ENCODE peak calls at places on chromosome 20, in six cellular contexts. Z, L, T, M, B and Y are unnamed samples. For H3K4me1, the result is how much of the 10 kb centered on the place peaks cover.

GRCh38 chr20:45306431-45306982 is at the start of gene RBPJL:
- DNase-seq in Z (no peak), L (no peak), T (no peak), M (no peak), B (no peak), Y (peak)

GRCh38 chr20:10519361-10520048 is 84.4 kb downstream of the SLX4IP start:
- DNase-seq in Z (no peak), L (no peak), T (no peak), M (peak), B (no peak), Y (no peak)

GRCh38 chr20:36830791-36831691 is 44.9 kb upstream of the TLDC2 start:
- DNase-seq in Z (peak), L (no peak), T (peak), M (peak), B (no peak), Y (peak)

GRCh38 chr20:10961651-10962288 is 288.0 kb upstream of the JAG1 start:
- DNase-seq in Z (no peak), L (no peak), T (no peak), M (peak), B (no peak), Y (no peak)

GRCh38 chr20:62354031-62354808 is 12.9 kb downstream of the LAMA5 start:
- DNase-seq in Z (no peak), L (no peak), T (no peak), M (no peak), B (no peak), Y (no peak)

GRCh38 chr20:25005220-25005619 is 12.7 kb upstream of the APMAP start:
- DNase-seq in Z (no peak), L (peak), T (no peak), M (peak), B (no peak), Y (no peak)

GRCh38 chr20:58583586-58583985 is 67.5 kb upstream of the STX16 start:
- DNase-seq in Z (no peak), L (no peak), T (no peak), M (no peak), B (no peak), Y (no peak)

GRCh38 chr20:24296477-24297380 is 172.7 kb upstream of the SYNDIG1 start:
- DNase-seq in Z (no peak), L (no peak), T (no peak), M (no peak), B (no peak), Y (no peak)

GRCh38 chr20:59042151-59042795 is at the start of gene PRELID3B:
- DNase-seq in Z (peak), L (no peak), T (peak), M (peak), B (peak), Y (no peak)

DNA sequence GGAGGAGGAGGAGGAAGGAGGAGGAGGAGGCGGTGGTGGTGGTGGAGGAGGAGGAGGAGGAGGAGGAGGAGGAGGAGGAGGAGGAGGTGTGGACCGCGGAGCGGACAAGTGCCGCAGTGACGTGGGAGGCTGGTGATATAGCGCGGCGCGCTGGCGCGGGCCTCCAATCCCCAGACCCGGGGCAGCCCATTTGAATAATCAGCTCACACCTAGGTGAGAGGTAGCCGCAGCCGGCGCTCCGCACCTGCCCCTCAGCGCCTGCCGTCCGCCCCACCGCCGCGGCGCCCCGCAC is 204 bp upstream of the FOXA2 start:
- DNase-seq in Z (no peak), L (no peak), T (no peak), M (peak), B (no peak), Y (no peak)
- H3K27ac ChIP-seq in Z (no peak), L (peak), T (no peak), M (no peak), B (no peak), Y (no peak)

DNA sequence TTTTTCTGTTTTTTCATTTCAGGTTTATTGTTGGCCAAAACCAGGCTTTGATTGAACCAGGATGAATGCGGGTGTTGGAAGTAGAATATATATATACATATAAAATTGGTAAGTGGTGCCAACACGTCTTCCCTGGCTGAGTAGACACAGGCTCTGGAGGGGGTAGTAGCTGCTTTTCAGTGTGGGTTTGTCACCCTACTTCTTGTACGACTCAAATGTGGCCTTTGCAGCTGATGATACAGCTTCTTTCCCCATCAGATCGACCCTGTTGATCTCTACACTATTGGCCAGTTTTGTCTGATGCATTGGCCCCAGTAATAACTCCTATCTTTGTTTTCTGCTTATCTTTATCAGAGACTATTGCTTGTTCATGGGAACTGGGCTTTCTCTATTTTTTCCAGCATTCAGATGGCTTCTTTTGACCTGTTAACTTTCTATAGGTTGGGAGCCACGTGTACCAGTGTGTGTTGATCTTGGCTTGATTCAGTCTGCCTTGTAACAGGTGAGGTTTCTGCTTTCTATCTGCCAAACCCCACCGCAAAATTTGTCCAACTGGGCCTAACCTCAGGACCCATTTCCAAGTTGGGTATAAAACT is 2.7 kb upstream of the ZNFX1 start:
- DNase-seq in Z (no peak), L (no peak), T (no peak), M (no peak), B (no peak), Y (no peak)
- H3K4me3 ChIP-seq in Z (peak), L (peak), T (peak), M (peak), B (peak), Y (no peak)

GRCh38 chr20:51802170-51802745 is at the start of gene SALL4:
- DNase-seq in Z (no peak), L (no peak), T (no peak), M (no peak), B (no peak), Y (no peak)

GRCh38 chr20:51804754-51805153 is 2.4 kb upstream of the SALL4 start:
- DNase-seq in Z (no peak), L (no peak), T (no peak), M (no peak), B (no peak), Y (no peak)

GRCh38 chr20:51800769-51801219 is 1.5 kb downstream of the SALL4 start:
- DNase-seq in Z (no peak), L (no peak), T (no peak), M (peak), B (no peak), Y (no peak)

GRCh38 chr20:51801220-51801991 is 915 bp downstream of the SALL4 start:
- DNase-seq in Z (no peak), L (no peak), T (no peak), M (no peak), B (no peak), Y (no peak)

DNA sequence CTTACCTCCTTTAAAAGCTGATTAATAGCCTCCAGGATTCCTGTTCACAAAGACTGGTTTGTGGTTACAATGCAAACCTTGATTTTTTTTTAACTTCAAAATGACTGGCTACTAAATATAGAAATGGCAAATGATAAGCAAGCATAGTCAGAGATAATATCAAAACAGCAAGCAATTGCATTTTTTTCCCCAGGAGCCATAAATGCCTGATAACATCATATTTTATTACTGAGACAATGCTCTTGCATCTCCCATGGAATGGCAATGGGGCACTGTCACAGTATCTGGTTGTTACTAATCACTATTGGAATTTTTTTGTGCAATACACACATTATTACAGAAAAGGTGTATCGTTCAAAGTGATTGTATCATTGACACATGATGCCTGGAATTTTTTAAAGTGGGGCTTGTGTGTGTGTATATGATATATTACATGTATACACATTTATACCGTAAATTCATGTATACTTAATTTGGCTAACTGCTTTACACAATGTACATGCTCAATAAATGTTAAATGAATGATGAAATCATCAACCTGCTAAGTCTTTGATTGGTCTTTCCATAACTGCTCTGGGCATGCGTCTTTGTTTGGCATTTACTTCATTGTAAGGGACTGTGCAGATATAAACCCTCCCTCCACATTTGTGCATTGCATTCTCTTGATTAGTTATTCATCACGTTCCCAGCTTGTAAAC is 985 bp upstream of the SALL4 start:
- DNase-seq in Z (no peak), L (no peak), T (no peak), M (peak), B (peak), Y (no peak)
- H3K4me1 ChIP-seq in Z (under half), L (under half), T (under half), M (under half), B (under half), Y (under half)

DNA sequence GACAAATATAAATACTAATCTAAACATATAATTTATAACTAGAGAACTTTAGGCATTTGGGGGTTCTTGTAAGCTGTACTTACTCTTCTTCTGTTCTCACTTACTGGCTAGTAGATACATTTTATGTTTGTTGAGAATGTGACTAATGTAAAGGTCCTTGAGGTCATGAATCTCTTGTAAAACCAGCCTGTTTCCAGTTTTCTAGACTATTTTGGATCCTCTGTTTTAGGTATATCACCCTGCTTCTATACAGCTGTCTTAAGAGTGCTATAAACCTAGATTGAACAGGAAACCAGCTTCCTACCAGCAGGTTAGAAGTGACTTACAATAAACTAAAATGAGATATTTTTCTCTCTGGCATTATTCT is 134.2 kb downstream of the PLCB4 start:
- DNase-seq in Z (no peak), L (no peak), T (no peak), M (peak), B (no peak), Y (no peak)
- H3K27ac ChIP-seq in Z (no peak), L (no peak), T (no peak), M (no peak), B (no peak), Y (no peak)

GRCh38 chr20:13349240-13349604 is 128.1 kb downstream of the ISM1 start:
- DNase-seq in Z (no peak), L (no peak), T (no peak), M (no peak), B (no peak), Y (no peak)
- H3K4me3 ChIP-seq in Z (no peak), L (no peak), T (no peak), M (no peak), B (no peak), Y (no peak)

GRCh38 chr20:33994624-33994913 is 858 bp downstream of the RALY start:
- DNase-seq in Z (no peak), L (no peak), T (no peak), M (no peak), B (no peak), Y (no peak)

GRCh38 chr20:33992145-33992922 is 1.4 kb upstream of the RALY start:
- DNase-seq in Z (no peak), L (no peak), T (no peak), M (no peak), B (peak), Y (no peak)

GRCh38 chr20:33992923-33993799 is 550 bp upstream of the RALY start:
- DNase-seq in Z (peak), L (peak), T (peak), M (peak), B (peak), Y (peak)

GRCh38 chr20:33995053-33995816 is 1.5 kb downstream of the RALY start:
- DNase-seq in Z (no peak), L (no peak), T (no peak), M (no peak), B (no peak), Y (no peak)

DNA sequence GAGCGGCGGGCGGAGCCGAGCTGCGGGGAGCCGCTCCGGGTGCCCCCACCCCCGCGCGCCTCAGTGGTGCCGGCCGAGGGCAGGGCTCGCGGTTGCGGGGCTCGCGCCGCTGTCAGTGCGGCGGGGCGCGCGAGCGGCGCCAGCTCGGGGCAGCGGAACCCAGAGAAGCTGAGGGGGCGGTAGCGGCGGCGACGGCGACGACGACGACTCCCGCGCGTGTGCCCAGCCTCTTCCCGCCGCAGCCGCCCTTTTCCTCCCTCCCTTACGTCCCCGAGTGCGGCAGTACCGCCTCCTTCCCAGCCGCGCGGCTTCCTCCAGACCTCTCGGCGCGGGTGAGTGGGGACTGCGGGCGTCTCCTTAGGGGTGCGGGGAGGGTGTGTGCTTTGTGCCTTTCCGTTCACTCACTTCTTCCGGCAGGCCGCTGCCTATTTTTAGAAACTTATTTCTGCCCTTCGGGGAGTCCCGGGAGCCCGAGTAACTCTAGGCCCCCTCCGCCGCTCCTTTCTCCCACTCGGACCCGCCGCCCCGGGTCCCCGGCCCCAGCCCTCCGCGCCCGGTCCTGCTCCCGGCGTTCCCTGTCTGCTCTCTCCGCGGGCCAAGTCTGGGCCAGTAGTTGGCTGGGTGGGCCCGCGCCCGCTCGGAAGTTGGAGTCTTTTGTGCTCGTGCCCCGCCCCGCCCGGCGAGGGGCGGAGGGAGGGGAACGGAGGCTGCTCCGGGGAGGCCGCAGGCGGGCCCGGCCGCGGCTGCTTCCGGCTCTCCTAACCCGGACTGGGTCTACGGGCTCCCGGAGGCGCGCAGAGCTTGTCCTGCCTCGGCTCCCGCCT is at the start of gene RALY:
- DNase-seq in Z (peak), L (peak), T (peak), M (peak), B (peak), Y (peak)
- H3K4me1 ChIP-seq in Z (under half), L (under half), T (under half), M (under half), B (under half), Y (under half)

GRCh38 chr20:53394433-53394832 is 199.2 kb downstream of the ZNF217 start:
- DNase-seq in Z (no peak), L (no peak), T (no peak), M (no peak), B (no peak), Y (no peak)
- H3K27ac ChIP-seq in Z (no peak), L (no peak), T (no peak), M (no peak), B (no peak), Y (no peak)

GRCh38 chr20:20366551-20366895 is 1.4 kb upstream of the INSM1 start:
- DNase-seq in Z (no peak), L (no peak), T (no peak), M (no peak), B (no peak), Y (no peak)

GRCh38 chr20:20366896-20367680 is 816 bp upstream of the INSM1 start:
- DNase-seq in Z (no peak), L (no peak), T (no peak), M (no peak), B (no peak), Y (no peak)

GRCh38 chr20:20368414-20369352 is 779 bp downstream of the INSM1 start:
- DNase-seq in Z (no peak), L (no peak), T (no peak), M (no peak), B (no peak), Y (no peak)

GRCh38 chr20:20369353-20370086 is 1.6 kb downstream of the INSM1 start:
- DNase-seq in Z (no peak), L (no peak), T (no peak), M (peak), B (no peak), Y (no peak)

DNA sequence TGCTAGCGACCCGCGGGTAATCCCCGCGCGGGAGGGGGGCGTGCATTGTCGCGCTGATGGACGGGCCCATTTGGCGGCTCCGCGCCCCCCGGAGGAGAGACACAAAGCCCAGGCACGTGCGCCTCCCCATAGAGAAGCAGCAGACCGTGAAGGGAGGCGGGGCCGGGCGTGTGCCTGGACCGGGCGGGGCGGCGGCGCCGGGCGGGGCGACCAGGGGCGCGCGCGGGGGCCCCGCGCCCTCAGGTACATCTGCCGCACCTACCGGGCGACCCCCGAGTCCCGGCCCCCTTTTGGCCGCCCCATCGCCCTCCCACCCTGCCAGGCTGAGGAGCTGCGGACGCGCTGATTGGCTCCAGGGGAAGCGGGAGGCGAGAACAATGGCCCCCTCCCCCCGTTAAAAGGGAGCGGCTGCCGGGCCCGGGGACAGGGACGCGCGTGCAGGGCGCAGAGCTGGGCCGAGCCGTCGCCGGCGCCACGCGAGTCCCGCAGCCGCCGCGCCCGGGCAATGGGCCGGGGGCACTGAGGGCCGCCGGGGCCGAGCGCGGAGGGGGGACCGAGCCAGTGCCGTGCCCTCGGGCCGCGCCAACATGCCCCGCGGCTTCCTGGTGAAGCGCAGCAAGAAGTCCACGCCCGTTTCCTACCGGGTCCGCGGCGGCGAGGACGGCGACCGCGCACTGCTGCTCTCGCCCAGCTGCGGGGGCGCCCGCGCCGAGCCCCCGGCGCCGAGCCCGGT is at the start of gene INSM1:
- DNase-seq in Z (no peak), L (no peak), T (no peak), M (no peak), B (no peak), Y (no peak)
- H3K4me3 ChIP-seq in Z (no peak), L (peak), T (peak), M (peak), B (peak), Y (peak)

DNA sequence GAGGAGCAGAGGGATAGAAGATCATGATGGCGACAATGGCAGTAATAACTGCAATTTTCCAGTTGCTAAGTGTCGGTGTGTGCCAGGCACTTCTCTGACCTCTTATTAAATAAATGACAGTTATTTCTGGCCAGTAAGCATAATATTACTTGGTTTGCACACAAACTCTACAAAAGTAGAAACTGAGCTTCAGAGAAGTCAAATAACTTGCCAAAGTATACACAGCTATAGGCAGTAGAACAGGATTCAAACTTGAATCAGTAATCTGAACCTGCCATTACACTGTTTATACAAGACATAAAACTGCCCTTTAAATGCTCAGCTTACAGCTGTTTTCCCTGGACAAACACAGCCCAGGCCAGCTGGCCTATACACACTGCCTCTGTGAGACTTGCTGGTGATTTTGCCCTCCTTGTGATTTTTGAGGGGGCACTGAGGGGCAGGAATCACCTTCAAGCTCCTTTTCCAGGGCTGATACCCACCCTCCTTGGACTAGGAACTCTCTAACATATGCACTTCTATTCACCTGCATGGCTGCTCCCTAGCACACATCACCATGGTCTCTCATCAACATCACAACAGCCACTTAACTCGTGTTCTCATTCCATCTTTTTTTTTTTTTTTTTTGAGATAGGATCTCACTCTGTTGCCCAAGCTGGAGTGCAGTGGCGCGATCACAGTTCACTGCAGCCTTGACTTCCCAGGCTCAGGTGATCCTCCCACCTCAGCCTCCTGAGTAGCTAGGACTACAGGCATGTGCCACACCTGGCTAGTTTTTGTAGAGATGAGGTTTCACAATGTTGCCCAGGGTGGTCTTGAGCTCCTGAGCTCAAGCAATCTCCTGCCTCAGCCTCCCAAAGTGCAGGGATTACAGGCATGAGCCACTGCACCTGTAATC is 63.6 kb downstream of the SLC23A2 start:
- DNase-seq in Z (no peak), L (no peak), T (no peak), M (peak), B (no peak), Y (no peak)
- H3K4me1 ChIP-seq in Z (under half), L (under half), T (under half), M (under half), B (under half), Y (under half)